ENCODE peak calls at places on chromosomes 7 and 10, in seven cellular contexts. E is heart left ventricle; G is mesenchymal stem cell; C is nucleus accumbens; K is activated T-helper 1 cell treated with anti-CD3 and anti-CD28 coated beads, Interleukin-2, amount 50 U/mL, for 16 hours; J is astrocyte of the cerebellum; N is GM12865. P is an unnamed sample.

GRCh38 chr7:116670409-116671036 is 1.5 kb upstream of the MET start:
- DNase-seq in E (no peak), G (peak; percentile 15), C (no peak), K (no peak), J (no peak), N (no peak), P (no peak)

GRCh38 chr10:133422821-133423771 is 1.3 kb downstream of the SPRN start:
- DNase-seq in E (no peak), G (no peak), C (no peak), K (no peak), J (no peak), N (no peak), P (no peak)

GRCh38 chr7:126803060-126803665 is 449.6 kb downstream of the GRM8 start:
- DNase-seq in E (no peak), G (peak; percentile 54), C (no peak), K (no peak), J (peak; percentile 71), N (peak; percentile 78), P (peak; percentile 17)

GRCh38 chr7:159070422-159071148 is 74.1 kb downstream of the VIPR2 start:
- DNase-seq in E (peak; percentile 41), G (no peak), C (no peak), K (no peak), J (no peak), N (peak; percentile 33), P (no peak)

GRCh38 chr7:38524786-38525185 is 106.4 kb downstream of the AMPH start:
- DNase-seq in E (no peak), G (no peak), C (no peak), K (no peak), J (peak; percentile 27), N (no peak), P (no peak)

GRCh38 chr10:17548786-17549185 is 68.4 kb downstream of the HACD1 start:
- DNase-seq in E (no peak), G (peak; percentile 37), C (no peak), K (no peak), J (no peak), N (no peak), P (no peak)

GRCh38 chr10:88965016-88965415 is 12.4 kb upstream of the ACTA2 start:
- DNase-seq in E (no peak), G (peak; percentile 24), C (no peak), K (no peak), J (no peak), N (no peak), P (no peak)

GRCh38 chr7:5532520-5533335 is 109.1 kb upstream of the TNRC18 start:
- DNase-seq in E (peak; percentile 57), G (no peak), C (no peak), K (no peak), J (no peak), N (peak; percentile 93), P (peak; percentile 73)

GRCh38 chr7:77460057-77460486 is 43.9 kb upstream of the GSAP start:
- DNase-seq in E (no peak), G (no peak), C (no peak), K (no peak), J (no peak), N (no peak), P (no peak)

GRCh38 chr10:18164771-18165361 is 24.6 kb downstream of the CACNB2 start:
- DNase-seq in E (no peak), G (peak; percentile 70), C (no peak), K (no peak), J (peak; percentile 38), N (no peak), P (no peak)

GRCh38 chr10:99695761-99696160 is 36.2 kb downstream of the COX15 start:
- DNase-seq in E (no peak), G (no peak), C (no peak), K (no peak), J (no peak), N (no peak), P (no peak)

GRCh38 chr7:99955247-99955646 is 20.6 kb downstream of the AZGP1 start:
- DNase-seq in E (no peak), G (no peak), C (no peak), K (no peak), J (no peak), N (peak; percentile 28), P (no peak)

GRCh38 chr10:10007972-10008371 is 1009.7 kb upstream of the CELF2 start:
- DNase-seq in E (no peak), G (no peak), C (no peak), K (no peak), J (no peak), N (peak; percentile 34), P (no peak)

GRCh38 chr10:36036137-36036536 is 394.0 kb upstream of the FZD8 start:
- DNase-seq in E (no peak), G (no peak), C (no peak), K (no peak), J (no peak), N (no peak), P (no peak)

GRCh38 chr10:127872011-127872741 is 20.6 kb downstream of the CLRN3 start:
- DNase-seq in E (peak; percentile 52), G (no peak), C (no peak), K (no peak), J (no peak), N (no peak), P (no peak)

GRCh38 chr10:58373446-58373834 is 11.8 kb upstream of the TFAM start:
- DNase-seq in E (no peak), G (no peak), C (no peak), K (no peak), J (no peak), N (no peak), P (no peak)

GRCh38 chr7:98265841-98266271 is 13.8 kb upstream of the TECPR1 start:
- DNase-seq in E (no peak), G (peak; percentile 72), C (no peak), K (no peak), J (no peak), N (no peak), P (no peak)

GRCh38 chr7:131071786-131072504 is 255.7 kb upstream of the MKLN1 start:
- DNase-seq in E (peak; percentile 54), G (peak; percentile 57), C (no peak), K (no peak), J (peak; percentile 72), N (peak; percentile 51), P (no peak)

GRCh38 chr7:5526190-5527037 is 102.8 kb upstream of the TNRC18 start:
- DNase-seq in E (peak; percentile 48), G (peak; percentile 38), C (peak; percentile 30), K (no peak), J (no peak), N (no peak), P (no peak)

GRCh38 chr10:95273393-95274312 is 17.1 kb downstream of the PDLIM1 start:
- DNase-seq in E (no peak), G (peak; percentile 96), C (no peak), K (no peak), J (peak; percentile 42), N (no peak), P (no peak)

GRCh38 chr10:114634607-114634974 is 23.5 kb downstream of the ABLIM1 start:
- DNase-seq in E (peak; percentile 74), G (peak; percentile 96), C (no peak), K (no peak), J (peak; percentile 83), N (no peak), P (no peak)

GRCh38 chr10:12922117-12922900 is 79.2 kb downstream of the CCDC3 start:
- DNase-seq in E (no peak), G (peak; percentile 33), C (no peak), K (no peak), J (no peak), N (no peak), P (no peak)

GRCh38 chr7:110922906-110923305 is 168.0 kb upstream of the LRRN3 start:
- DNase-seq in E (no peak), G (peak; percentile 62), C (no peak), K (no peak), J (peak; percentile 6), N (no peak), P (no peak)

GRCh38 chr10:97320480-97321031 is 1.5 kb downstream of the FRAT1 start:
- DNase-seq in E (peak; percentile 24), G (no peak), C (no peak), K (no peak), J (no peak), N (no peak), P (no peak)

GRCh38 chr10:67621834-67622233 is 74.2 kb downstream of the CTNNA3 start:
- DNase-seq in E (no peak), G (no peak), C (no peak), K (no peak), J (no peak), N (peak; percentile 59), P (no peak)

GRCh38 chr10:16681525-16681924 is 135.7 kb downstream of the RSU1 start:
- DNase-seq in E (no peak), G (no peak), C (no peak), K (no peak), J (no peak), N (no peak), P (no peak)

GRCh38 chr10:47039558-47039905 is 128.3 kb downstream of the PTPN20 start:
- DNase-seq in E (no peak), G (no peak), C (no peak), K (no peak), J (no peak), N (no peak), P (no peak)

GRCh38 chr10:48254745-48255144 is 19.8 kb downstream of the FRMPD2 start:
- DNase-seq in E (no peak), G (no peak), C (no peak), K (no peak), J (peak; percentile 49), N (no peak), P (no peak)

GRCh38 chr10:89414146-89414878 is at the start of gene IFIT5:
- DNase-seq in E (peak; percentile 78), G (peak; percentile 86), C (peak; percentile 58), K (peak; percentile 47), J (no peak), N (peak; percentile 91), P (peak; percentile 51)

GRCh38 chr7:155896531-155897263 is 84.4 kb upstream of the SHH start:
- DNase-seq in E (no peak), G (no peak), C (no peak), K (no peak), J (peak; percentile 48), N (no peak), P (no peak)

GRCh38 chr10:22071332-22071731 is 67.8 kb upstream of the DNAJC1 start:
- DNase-seq in E (no peak), G (no peak), C (no peak), K (no peak), J (no peak), N (no peak), P (no peak)